ENCODE peak calls at places on chromosomes 5 and 9, in six cellular contexts. H, Y, G, V, B and J are unnamed samples.

GRCh38 chr5:126002222-126002897 is 420.8 kb upstream of the GRAMD2B start:
- DNase-seq in H (peak; percentile 83), Y (no peak), G (peak; percentile 5), V (no peak), B (peak; percentile 78), J (no peak)

GRCh38 chr9:96875460-96876142 is 21.3 kb upstream of the ZNF782 start:
- DNase-seq in H (peak; percentile 66), Y (peak; percentile 96), G (peak; percentile 96), V (peak; percentile 91), B (peak; percentile 82), J (peak; percentile 68)

GRCh38 chr5:120326651-120327050 is 137.4 kb upstream of the PRR16 start:
- DNase-seq in H (no peak), Y (no peak), G (no peak), V (no peak), B (no peak), J (no peak)

GRCh38 chr5:12113062-12113461 is 208.8 kb upstream of the CTNND2 start:
- DNase-seq in H (no peak), Y (no peak), G (no peak), V (no peak), B (no peak), J (no peak)

GRCh38 chr9:74804018-74804385 is 83.7 kb downstream of the TRPM6 start:
- DNase-seq in H (no peak), Y (no peak), G (no peak), V (peak; percentile 60), B (no peak), J (no peak)

GRCh38 chr9:113879906-113880305 is 3.8 kb downstream of the ZNF618 start:
- DNase-seq in H (no peak), Y (no peak), G (no peak), V (no peak), B (no peak), J (no peak)

GRCh38 chr9:82474235-82474634 is 485.7 kb downstream of the SPATA31D1 start:
- DNase-seq in H (no peak), Y (no peak), G (no peak), V (no peak), B (no peak), J (no peak)

GRCh38 chr5:58544926-58545325 is 37.9 kb upstream of the RAB3C start:
- DNase-seq in H (no peak), Y (no peak), G (no peak), V (no peak), B (no peak), J (no peak)

GRCh38 chr5:143629871-143630658 is 181.9 kb upstream of the HMHB1 start:
- DNase-seq in H (no peak), Y (peak; percentile 80), G (peak; percentile 26), V (peak; percentile 58), B (no peak), J (no peak)

GRCh38 chr5:176536902-176537607 is at the start of gene RNF44:
- DNase-seq in H (peak; percentile 99), Y (peak; percentile 94), G (peak; percentile 89), V (peak; percentile 97), B (peak; percentile 98), J (peak; percentile 98)
- TF ChIP-seq POLR2A in H (peak; percentile 36), Y (no peak), G (no peak), V (peak; percentile 15), B (peak; percentile 64), J (peak; percentile 45)

GRCh38 chr9:98062161-98062560 is 5.6 kb downstream of the NANS start:
- DNase-seq in H (no peak), Y (no peak), G (no peak), V (no peak), B (no peak), J (no peak)

GRCh38 chr9:98054376-98054951 is 2.1 kb upstream of the NANS start:
- DNase-seq in H (no peak), Y (no peak), G (no peak), V (no peak), B (no peak), J (no peak)

GRCh38 chr9:98057095-98057799 is 715 bp downstream of the NANS start:
- DNase-seq in H (no peak), Y (peak; percentile 15), G (no peak), V (no peak), B (no peak), J (peak; percentile 54)

GRCh38 chr9:98056403-98057094 is at the start of gene NANS:
- DNase-seq in H (peak; percentile 96), Y (peak; percentile 95), G (peak; percentile 99), V (peak; percentile 96), B (peak; percentile 96), J (peak; percentile 95)
- TF ChIP-seq POLR2A in H (peak; percentile 98), Y (peak; percentile 97), G (peak; percentile 96), V (peak; percentile 92), B (peak; percentile 99), J (peak; percentile 82)

GRCh38 chr5:115602585-115603125 is 376 bp upstream of the TICAM2 start:
- DNase-seq in H (no peak), Y (no peak), G (no peak), V (no peak), B (no peak), J (no peak)

GRCh38 chr5:115599924-115600323 is 2.4 kb downstream of the TICAM2 start:
- DNase-seq in H (no peak), Y (no peak), G (no peak), V (no peak), B (no peak), J (no peak)

GRCh38 chr5:115599502-115599901 is 2.8 kb downstream of the TICAM2 start:
- DNase-seq in H (peak; percentile 53), Y (no peak), G (no peak), V (no peak), B (no peak), J (no peak)

GRCh38 chr5:115600771-115601170 is 1.5 kb downstream of the TICAM2 start:
- DNase-seq in H (no peak), Y (no peak), G (no peak), V (no peak), B (no peak), J (no peak)

DNA sequence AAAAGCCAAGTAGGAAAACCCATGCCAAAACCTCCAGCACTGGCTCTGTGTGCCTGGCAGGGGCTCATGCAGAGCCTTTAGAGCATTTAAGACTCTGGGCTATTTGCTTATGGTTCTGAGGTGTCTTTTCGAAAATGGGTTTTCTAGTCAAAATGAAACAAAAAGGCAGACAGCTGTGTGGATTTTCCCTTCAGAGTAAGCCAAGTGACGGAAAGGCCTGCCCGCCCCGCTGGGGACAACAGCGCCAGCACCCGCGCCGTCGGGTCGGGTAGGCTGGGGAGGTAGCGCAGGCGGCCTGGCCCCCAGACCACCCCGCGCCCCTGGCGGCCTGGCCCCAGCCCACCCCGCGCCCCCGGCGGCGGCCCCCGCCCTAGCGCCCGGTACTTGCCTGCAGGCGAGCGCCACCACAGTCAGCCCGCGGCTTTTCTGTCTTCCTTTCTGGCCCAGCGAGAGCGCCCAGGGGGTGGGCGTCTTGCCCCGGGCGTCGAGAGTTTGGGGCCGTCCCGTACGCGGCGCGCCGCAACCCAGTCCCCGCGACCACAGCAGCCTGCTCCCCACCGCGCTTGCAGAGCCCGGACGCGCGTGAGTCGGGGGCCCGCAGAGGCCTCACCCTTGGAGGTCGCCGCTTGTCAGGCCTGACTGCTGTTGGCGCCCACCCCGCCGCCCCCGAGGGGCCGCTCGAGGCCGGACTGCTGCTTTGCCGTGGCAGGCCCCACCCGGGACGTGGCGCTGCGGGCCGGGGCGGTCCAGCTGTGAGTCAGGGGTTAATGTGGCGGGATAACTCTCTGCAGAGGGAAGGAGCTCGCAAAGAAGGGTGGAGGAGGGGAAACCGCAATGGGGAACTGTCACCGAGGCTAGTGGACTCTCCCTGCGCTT is at the start of gene TICAM2:
- DNase-seq in H (peak; percentile 80), Y (no peak), G (peak; percentile 65), V (peak; percentile 22), B (peak; percentile 81), J (peak; percentile 76)
- TF ChIP-seq POLR2A in H (peak; percentile 37), Y (no peak), G (peak; percentile 57), V (no peak), B (no peak), J (peak; percentile 44)

GRCh38 chr5:172869734-172870133 is 35.7 kb downstream of the ERGIC1 start:
- DNase-seq in H (no peak), Y (no peak), G (no peak), V (no peak), B (no peak), J (no peak)

GRCh38 chr5:172868436-172868923 is 34.4 kb downstream of the ERGIC1 start:
- DNase-seq in H (no peak), Y (peak; percentile 89), G (no peak), V (peak; percentile 91), B (no peak), J (no peak)

GRCh38 chr5:172870261-172870806 is 36.3 kb downstream of the ERGIC1 start:
- DNase-seq in H (peak; percentile 63), Y (no peak), G (peak; percentile 68), V (peak; percentile 82), B (no peak), J (no peak)

GRCh38 chr5:172867761-172868435 is 33.8 kb downstream of the ERGIC1 start:
- DNase-seq in H (no peak), Y (no peak), G (no peak), V (no peak), B (no peak), J (no peak)

DNA sequence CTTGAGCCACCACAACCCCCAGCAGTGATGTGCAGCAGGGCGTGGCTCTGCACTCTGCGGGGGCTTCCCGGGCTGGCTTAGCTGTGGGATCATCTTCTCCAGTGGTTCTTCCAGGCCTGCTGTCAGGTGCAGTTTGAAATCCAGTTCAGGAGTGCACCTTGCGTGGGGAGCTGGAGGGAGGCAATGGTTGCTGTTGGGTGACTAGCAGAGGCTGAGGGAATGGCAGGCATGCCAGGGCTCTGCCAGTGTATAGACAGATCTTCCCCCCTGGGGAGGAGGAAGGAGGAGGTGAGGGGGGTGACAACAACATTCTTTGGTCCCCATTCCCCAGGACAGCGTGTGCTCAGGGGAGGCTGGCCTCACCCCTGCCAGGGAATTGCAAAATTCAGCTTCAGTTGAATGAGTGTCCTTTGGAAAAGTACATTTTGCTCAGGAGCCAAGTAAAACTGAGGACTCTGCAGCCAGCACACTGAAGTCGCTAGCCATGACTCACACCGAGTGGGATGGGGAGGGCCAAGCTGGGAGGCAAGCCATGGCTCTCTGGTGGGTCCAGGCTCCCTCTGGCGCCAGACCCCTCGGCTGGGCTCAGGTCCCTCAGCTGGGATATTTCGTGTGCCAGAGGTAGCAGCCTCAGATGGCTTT is 35.0 kb downstream of the ERGIC1 start:
- DNase-seq in H (peak; percentile 85), Y (peak; percentile 64), G (peak; percentile 70), V (peak; percentile 93), B (peak; percentile 89), J (no peak)
- TF ChIP-seq POLR2A in H (peak; percentile 45), Y (no peak), G (no peak), V (no peak), B (peak; percentile 43), J (no peak)